ENCODE peak calls at places on chromosome 10, in five cellular contexts. L is right lobe of liver, W is T follicular helper cell, X is NCI-H2081, T is aorta. E is an unnamed sample.

GRCh38 chr10:12707461-12708185 is 293.9 kb downstream of the CCDC3 start:
- DNase-seq in L (no peak), W (no peak), X (no peak), T (no peak), E (peak)

GRCh38 chr10:60197206-60197605 is 192.5 kb downstream of the ANK3 start:
- DNase-seq in L (no peak), W (no peak), X (no peak), T (no peak), E (no peak)

GRCh38 chr10:48464871-48465736 is 139.8 kb downstream of the ARHGAP22 start:
- DNase-seq in L (no peak), W (no peak), X (no peak), T (peak), E (no peak)

GRCh38 chr10:28250782-28251181 is 52.1 kb downstream of the MPP7 start:
- DNase-seq in L (no peak), W (no peak), X (no peak), T (no peak), E (no peak)

GRCh38 chr10:128011059-128011979 is 104.4 kb downstream of the PTPRE start:
- DNase-seq in L (peak), W (peak), X (peak), T (peak), E (peak)

GRCh38 chr10:3754727-3755439 is 30.1 kb downstream of the KLF6 start:
- DNase-seq in L (no peak), W (no peak), X (no peak), T (no peak), E (no peak)

GRCh38 chr10:100652406-100653130 is 92.8 kb upstream of the PAX2 start:
- DNase-seq in L (no peak), W (no peak), X (no peak), T (no peak), E (no peak)

GRCh38 chr10:71326464-71326881 is 7.4 kb downstream of the SLC29A3 start:
- DNase-seq in L (no peak), W (no peak), X (peak), T (no peak), E (no peak)

GRCh38 chr10:70528726-70529362 is 50.3 kb downstream of the PALD1 start:
- DNase-seq in L (no peak), W (no peak), X (peak), T (peak), E (no peak)

GRCh38 chr10:76297787-76298281 is 866.4 kb downstream of the LRMDA start:
- DNase-seq in L (no peak), W (no peak), X (peak), T (no peak), E (no peak)

GRCh38 chr10:116620423-116621400 is at the start of gene PNLIPRP2:
- DNase-seq in L (no peak), W (no peak), X (no peak), T (no peak), E (no peak)

GRCh38 chr10:89869757-89870156 is 168.4 kb downstream of the KIF20B start:
- DNase-seq in L (no peak), W (no peak), X (no peak), T (no peak), E (no peak)

GRCh38 chr10:35896011-35896410 is 253.9 kb upstream of the FZD8 start:
- DNase-seq in L (no peak), W (no peak), X (no peak), T (no peak), E (no peak)

GRCh38 chr10:72259491-72260214 is 14.1 kb upstream of the DDIT4 start:
- DNase-seq in L (no peak), W (no peak), X (no peak), T (no peak), E (peak)

GRCh38 chr10:14024349-14025202 is 306.1 kb downstream of the FRMD4A start:
- DNase-seq in L (no peak), W (no peak), X (no peak), T (no peak), E (no peak)

GRCh38 chr10:6049031-6049400 is 13.2 kb downstream of the IL2RA start:
- DNase-seq in L (no peak), W (no peak), X (no peak), T (no peak), E (peak)

GRCh38 chr10:82692458-82692857 is 817.5 kb downstream of the NRG3 start:
- DNase-seq in L (no peak), W (no peak), X (no peak), T (no peak), E (no peak)

GRCh38 chr10:129800-130199 is 5.5 kb upstream of the ZMYND11 start:
- DNase-seq in L (no peak), W (no peak), X (no peak), T (no peak), E (no peak)

GRCh38 chr10:121959671-121960070 is 15.3 kb downstream of the NSMCE4A start:
- DNase-seq in L (no peak), W (no peak), X (no peak), T (no peak), E (no peak)

GRCh38 chr10:60208676-60209269 is 180.9 kb downstream of the ANK3 start:
- DNase-seq in L (no peak), W (no peak), X (no peak), T (no peak), E (no peak)

GRCh38 chr10:84097787-84098353 is 41.4 kb upstream of the GHITM start:
- DNase-seq in L (no peak), W (no peak), X (peak), T (no peak), E (no peak)

GRCh38 chr10:28077889-28078288 is 79.0 kb upstream of the ODAD2 start:
- DNase-seq in L (no peak), W (no peak), X (no peak), T (no peak), E (no peak)

GRCh38 chr10:6399241-6399701 is 180.8 kb downstream of the PRKCQ start:
- DNase-seq in L (no peak), W (no peak), X (no peak), T (no peak), E (no peak)

GRCh38 chr10:71780161-71780560 is 6.8 kb upstream of the VSIR start:
- DNase-seq in L (no peak), W (no peak), X (no peak), T (no peak), E (no peak)

GRCh38 chr10:43041422-43042342 is 35.2 kb upstream of the RET start:
- DNase-seq in L (peak), W (no peak), X (no peak), T (peak), E (peak)

GRCh38 chr10:17226891-17227303 is 1.1 kb upstream of the VIM start:
- DNase-seq in L (no peak), W (no peak), X (no peak), T (peak), E (peak)

E was measured in sigmoid colon.